ENCODE peak calls at places on chromosomes 1 and 21, in seven cellular contexts. F, U, W, G, B, J and V are unnamed samples.
A peak's percentile ranks its signal among the peaks of the same experiment; 100 is the strongest.

GRCh38 chr1:212955098-212955497 is 4.8 kb downstream of the VASH2 start:
- DNase-seq in J (no peak), W (no peak), B (no peak), G (no peak), F (no peak), U (no peak), V (no peak)

GRCh38 chr1:44631647-44632510 is 42.4 kb downstream of the TMEM53 start:
- DNase-seq in W (peak; percentile 60), G (peak; percentile 92), J (peak; percentile 91), U (peak; percentile 89), B (peak; percentile 56), F (peak; percentile 86), V (peak; percentile 91)

GRCh38 chr1:167663002-167663772 is 33.2 kb downstream of the RCSD1 start:
- DNase-seq in F (no peak), J (peak; percentile 79), U (no peak), B (no peak), G (no peak), W (no peak), V (no peak)

GRCh38 chr1:116402333-116402732 is 29.3 kb downstream of the ATP1A1 start:
- DNase-seq in W (no peak), F (no peak), J (no peak), G (no peak), B (no peak), U (no peak), V (no peak)

GRCh38 chr1:170114916-170115315 is 30.8 kb upstream of the NTMT2 start:
- DNase-seq in J (peak; percentile 38), F (no peak), W (no peak), B (no peak), G (no peak), U (no peak), V (no peak)

GRCh38 chr1:223363057-223363855 is 720 bp downstream of the SUSD4 start:
- DNase-seq in G (peak; percentile 33), W (peak; percentile 21), U (no peak), B (no peak), J (peak; percentile 4), F (no peak), V (peak; percentile 82)

GRCh38 chr1:67100833-67101232 is 33.9 kb downstream of the C1orf141 start:
- DNase-seq in W (no peak), G (no peak), B (no peak), U (no peak), J (no peak), F (no peak), V (no peak)

GRCh38 chr1:47876587-47876963 is 120.6 kb downstream of the TRABD2B start:
- DNase-seq in B (no peak), G (no peak), J (no peak), W (no peak), U (no peak), F (no peak), V (no peak)

GRCh38 chr1:160078392-160079195 is 2.7 kb upstream of the KCNJ9 start:
- DNase-seq in J (peak; percentile 23), U (peak; percentile 47), W (peak; percentile 10), G (peak; percentile 73), F (peak; percentile 39), B (peak; percentile 51), V (peak; percentile 79)

GRCh38 chr1:181099152-181100014 is 10.9 kb downstream of the IER5 start:
- DNase-seq in W (no peak), F (no peak), U (peak; percentile 21), B (no peak), G (peak; percentile 46), J (peak; percentile 55), V (no peak)

GRCh38 chr1:103448560-103448959 is 76.9 kb upstream of the RNPC3 start:
- DNase-seq in F (no peak), G (no peak), U (no peak), B (no peak), W (no peak), J (peak; percentile 3), V (no peak)

GRCh38 chr1:172507741-172508140 is 25.2 kb upstream of the SUCO start:
- DNase-seq in F (no peak), G (no peak), W (no peak), J (peak; percentile 50), B (no peak), U (no peak), V (no peak)

GRCh38 chr21:37507716-37508115 is 141.1 kb downstream of the DYRK1A start:
- DNase-seq in U (no peak), G (no peak), B (no peak), F (no peak), W (no peak), J (no peak), V (no peak)

GRCh38 chr1:56435434-56436337 is 143.7 kb downstream of the PLPP3 start:
- DNase-seq in B (peak; percentile 66), W (no peak), U (no peak), F (no peak), G (no peak), J (no peak), V (peak; percentile 78)

GRCh38 chr1:38071530-38072266 is 25.1 kb upstream of the POU3F1 start:
- DNase-seq in B (no peak), J (peak; percentile 46), W (no peak), F (no peak), U (no peak), G (no peak), V (no peak)

GRCh38 chr1:23210351-23210785 is 6.9 kb downstream of the HTR1D start:
- DNase-seq in W (no peak), G (no peak), F (no peak), J (no peak), B (no peak), U (no peak), V (no peak)

GRCh38 chr1:181748013-181748412 is 264.7 kb downstream of the CACNA1E start:
- DNase-seq in J (no peak), G (no peak), F (no peak), U (no peak), B (no peak), W (no peak), V (no peak)

GRCh38 chr1:30704271-30704670 is 19.1 kb downstream of the MATN1 start:
- DNase-seq in F (no peak), G (no peak), W (no peak), B (no peak), J (no peak), U (no peak), V (no peak)

GRCh38 chr1:208238710-208239517 is 5.3 kb downstream of the PLXNA2 start:
- DNase-seq in F (no peak), W (no peak), J (peak; percentile 76), G (no peak), B (no peak), U (no peak), V (peak; percentile 67)

GRCh38 chr1:48036693-48037386 is 39.7 kb upstream of the TRABD2B start:
- DNase-seq in F (no peak), G (no peak), U (no peak), B (no peak), W (no peak), J (peak; percentile 69), V (no peak)